ENCODE peak calls at places on chromosomes 2 and 18, in five cellular contexts. J is H1; W is kidney; Z is CD8-positive, alpha-beta memory T cell; S is thyroid gland. T is an unnamed sample.
A peak's percentile ranks its signal among the peaks of the same experiment; 100 is the strongest.

GRCh38 chr2:99960724-99961566 is 181.4 kb downstream of the AFF3 start:
- DNase-seq in J (no peak), W (no peak), Z (no peak), S (no peak), T (no peak)

GRCh38 chr2:26900831-26901321 is 52.9 kb downstream of the DPYSL5 start:
- DNase-seq in J (no peak), W (no peak), Z (no peak), S (no peak), T (no peak)

GRCh38 chr18:49059028-49059670 is 108.4 kb upstream of the SMAD7 start:
- DNase-seq in J (no peak), W (no peak), Z (no peak), S (no peak), T (no peak)

GRCh38 chr18:78773819-78774218 is 205.8 kb upstream of the SALL3 start:
- DNase-seq in J (no peak), W (no peak), Z (no peak), S (no peak), T (no peak)

GRCh38 chr2:56376699-56377665 is 193.2 kb downstream of the CCDC85A start:
- DNase-seq in J (no peak), W (no peak), Z (no peak), S (no peak), T (no peak)

GRCh38 chr2:227451655-227451992 is 20.3 kb upstream of the AGFG1 start:
- DNase-seq in J (no peak), W (no peak), Z (no peak), S (no peak), T (no peak)

GRCh38 chr2:58939388-58939787 is 698.3 kb upstream of the FANCL start:
- DNase-seq in J (no peak), W (no peak), Z (no peak), S (no peak), T (no peak)

GRCh38 chr2:49827366-49827765 is 673.1 kb upstream of the FSHR start:
- DNase-seq in J (no peak), W (no peak), Z (no peak), S (no peak), T (no peak)

GRCh38 chr18:13239557-13239956 is 21.0 kb downstream of the LDLRAD4 start:
- DNase-seq in J (no peak), W (no peak), Z (no peak), S (no peak), T (no peak)

GRCh38 chr2:23053580-23053979 is 331.4 kb upstream of the KLHL29 start:
- DNase-seq in J (no peak), W (no peak), Z (no peak), S (no peak), T (no peak)

GRCh38 chr2:221969087-221969829 is 329.5 kb downstream of the PAX3 start:
- DNase-seq in J (no peak), W (no peak), Z (no peak), S (peak; percentile 14), T (no peak)

GRCh38 chr2:216774620-216775019 is 79.3 kb upstream of the IGFBP5 start:
- DNase-seq in J (no peak), W (no peak), Z (no peak), S (no peak), T (no peak)

GRCh38 chr2:8710951-8711350 is 29.1 kb downstream of the ID2 start:
- DNase-seq in J (no peak), W (no peak), Z (no peak), S (no peak), T (no peak)

GRCh38 chr2:9975805-9976447 is 24.4 kb downstream of the GRHL1 start:
- DNase-seq in J (no peak), W (no peak), Z (no peak), S (no peak), T (peak; percentile 42)

GRCh38 chr2:11175293-11175795 is 20.1 kb downstream of the SLC66A3 start:
- DNase-seq in J (no peak), W (no peak), Z (no peak), S (no peak), T (no peak)

GRCh38 chr2:178530625-178531142 is 50.4 kb downstream of the PLEKHA3 start:
- DNase-seq in J (no peak), W (no peak), Z (no peak), S (no peak), T (no peak)

GRCh38 chr18:31176531-31176930 is 13.9 kb upstream of the DSC1 start:
- DNase-seq in J (no peak), W (no peak), Z (no peak), S (no peak), T (no peak)

GRCh38 chr2:138010890-138011289 is 46.6 kb downstream of the HNMT start:
- DNase-seq in J (no peak), W (no peak), Z (no peak), S (no peak), T (no peak)

GRCh38 chr2:156826342-156826933 is 390.3 kb downstream of the GPD2 start:
- DNase-seq in J (no peak), W (no peak), Z (no peak), S (no peak), T (no peak)

GRCh38 chr18:58225101-58225500 is 181.1 kb downstream of the NEDD4L start:
- DNase-seq in J (no peak), W (no peak), Z (no peak), S (no peak), T (no peak)

GRCh38 chr2:234406085-234406484 is 90.8 kb downstream of the ARL4C start:
- DNase-seq in J (no peak), W (no peak), Z (no peak), S (no peak), T (no peak)

GRCh38 chr2:219045937-219046550 is 4.7 kb upstream of the CFAP65 start:
- DNase-seq in J (no peak), W (no peak), Z (no peak), S (no peak), T (no peak)

GRCh38 chr2:156430978-156431358 is 5.2 kb upstream of the GPD2 start:
- DNase-seq in J (no peak), W (no peak), Z (no peak), S (no peak), T (no peak)

GRCh38 chr2:19138264-19138825 is 220.1 kb downstream of the OSR1 start:
- DNase-seq in J (no peak), W (no peak), Z (no peak), S (no peak), T (no peak)

GRCh38 chr18:32771169-32771751 is 1.6 kb downstream of the KLHL14 start:
- DNase-seq in J (no peak), W (peak; percentile 78), Z (no peak), S (peak; percentile 53), T (peak; percentile 68)

GRCh38 chr2:29360016-29360784 is 245.0 kb downstream of the CLIP4 start:
- DNase-seq in J (no peak), W (no peak), Z (no peak), S (no peak), T (no peak)

GRCh38 chr2:10331702-10332401 is 29.1 kb downstream of the HPCAL1 start:
- DNase-seq in J (no peak), W (no peak), Z (peak; percentile 45), S (no peak), T (no peak)

GRCh38 chr2:26562811-26563645 is 78.1 kb downstream of the CIB4 start:
- DNase-seq in J (no peak), W (peak; percentile 88), Z (no peak), S (peak; percentile 67), T (peak; percentile 51)

DNA sequence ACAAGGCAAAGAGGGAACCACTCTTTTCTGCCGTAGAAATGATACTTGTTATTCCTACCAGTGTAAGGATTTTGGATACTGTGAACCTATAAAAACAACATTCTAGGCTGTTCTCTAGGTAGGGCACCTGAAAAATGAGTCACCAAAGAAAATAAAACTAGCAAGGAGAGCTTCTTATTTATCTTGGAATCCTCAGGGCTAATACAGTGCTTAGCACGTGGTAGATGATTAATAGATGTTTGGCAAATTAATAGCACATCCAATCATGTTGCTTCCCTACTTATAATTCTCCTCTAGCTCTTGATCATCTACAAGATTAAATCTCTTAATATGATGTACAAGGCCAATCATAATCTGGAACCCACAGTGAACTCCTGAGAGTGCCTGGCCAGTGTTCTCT is 73.1 kb downstream of the AAK1 start:
- DNase-seq in J (no peak), W (no peak), Z (no peak), S (no peak), T (no peak)
- H3K27ac ChIP-seq in J (no peak overlapping the region), W (peak overlapping the region; percentile 53), Z (no peak overlapping the region), S (peak overlapping the region; percentile 92), T (no peak overlapping the region)

DNA sequence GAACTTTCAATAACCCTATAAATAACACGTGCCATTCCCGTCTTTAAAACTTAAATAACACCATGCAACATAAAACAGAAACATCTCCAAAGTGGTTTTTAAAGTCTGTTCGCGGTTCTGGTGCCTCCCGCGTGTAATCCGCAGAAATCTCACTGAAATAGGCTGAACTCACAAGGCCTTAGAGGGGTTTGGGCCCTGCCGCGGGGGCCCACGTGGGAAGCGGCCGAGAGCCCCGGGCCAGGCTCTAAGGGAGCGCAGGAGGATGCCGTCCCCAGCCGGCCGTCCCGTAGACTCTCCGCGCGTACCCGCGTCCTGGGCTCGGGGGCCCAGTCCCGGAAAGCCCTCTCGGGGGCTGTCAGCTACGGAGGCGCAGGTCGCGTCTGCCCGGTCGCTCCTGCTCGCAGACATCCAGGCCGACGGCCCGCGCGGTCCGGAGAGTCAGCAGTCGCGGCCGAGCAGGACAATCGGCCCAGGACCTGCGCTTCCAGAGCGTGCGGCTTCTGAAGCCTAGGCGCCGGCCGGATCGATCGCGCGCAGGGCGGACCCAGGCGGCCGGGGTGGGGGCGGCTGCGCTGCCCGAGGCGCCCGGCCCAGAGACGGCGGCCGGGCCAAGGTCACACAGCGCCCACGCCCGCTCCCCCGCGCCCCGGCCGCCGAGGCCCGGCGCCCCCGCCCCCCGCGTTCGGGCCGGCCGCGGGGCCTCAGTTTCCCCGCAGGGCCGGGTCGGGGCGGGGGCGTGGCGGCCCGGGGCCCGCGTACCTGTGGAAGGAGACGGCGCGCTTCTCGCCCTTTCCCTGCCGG is 576 bp downstream of the THAP4 start:
- DNase-seq in J (no peak), W (peak; percentile 86), Z (peak; percentile 15), S (peak; percentile 44), T (peak; percentile 62)
- H3K4me1 ChIP-seq in J (peaks cover 2% of the 10 kb centered on the region), W (peaks cover 5% of the 10 kb centered on the region), Z (peaks cover 33% of the 10 kb centered on the region), S (peaks cover 20% of the 10 kb centered on the region), T (peaks cover 18% of the 10 kb centered on the region)

GRCh38 chr2:232504438-232504837 is 15.8 kb upstream of the PRSS56 start:
- DNase-seq in J (no peak), W (no peak), Z (no peak), S (no peak), T (no peak)

GRCh38 chr2:232502513-232502900 is 14.9 kb upstream of the ECEL1 start:
- DNase-seq in J (no peak), W (no peak), Z (no peak), S (peak; percentile 24), T (no peak)

GRCh38 chr2:232503792-232504323 is 16.2 kb upstream of the ECEL1 start:
- DNase-seq in J (no peak), W (no peak), Z (no peak), S (no peak), T (no peak)

GRCh38 chr2:232501794-232502499 is 14.3 kb upstream of the ECEL1 start:
- DNase-seq in J (no peak), W (no peak), Z (no peak), S (peak; percentile 49), T (no peak)

GRCh38 chr2:232502901-232503791 is 15.5 kb upstream of the ECEL1 start:
- DNase-seq in J (no peak), W (no peak), Z (peak; percentile 50), S (peak; percentile 27), T (no peak)
- H3K4me3 ChIP-seq in J (peak overlapping the region; percentile 61), W (no peak overlapping the region), Z (no peak overlapping the region), S (no peak overlapping the region), T (peak overlapping the region; percentile 28)

DNA sequence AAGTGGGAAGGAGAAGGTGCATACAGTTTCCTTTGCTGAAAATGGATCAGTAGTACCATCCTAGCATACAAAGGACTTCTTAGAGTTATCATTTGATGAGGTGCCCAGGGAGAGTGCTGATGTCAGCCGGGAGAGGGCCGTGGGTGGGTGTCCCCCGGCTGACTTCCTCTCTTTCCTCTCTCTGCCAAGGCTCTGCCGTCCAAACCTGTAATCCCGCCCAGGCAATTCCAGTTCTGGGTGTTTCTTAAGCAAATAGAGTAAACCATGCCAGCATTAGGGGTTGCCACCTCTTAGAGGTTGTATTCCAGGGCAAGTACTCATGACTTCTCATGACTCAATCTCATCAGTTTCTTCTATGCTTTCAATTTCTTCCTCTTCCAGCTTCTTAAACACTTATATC is 117.2 kb downstream of the GATA6 start:
- DNase-seq in J (no peak), W (no peak), Z (no peak), S (peak; percentile 17), T (peak; percentile 37)
- H3K27ac ChIP-seq in J (no peak overlapping the region), W (no peak overlapping the region), Z (no peak overlapping the region), S (no peak overlapping the region), T (peak overlapping the region; percentile 43)

T was measured in pancreas.